ENCODE peak calls at places on chromosomes 7 and 10, in seven cellular contexts. O is GM23338; F is stimulated activated CD8-positive, alpha-beta memory T cell treated with anti-CD3 and anti-CD28 coated beads, Interleukin-15, amount 100 ng/mL, for 24 hours; I is RPMI8226; T is tibial nerve; B is HEK293T; A is adipocyte. D is an unnamed sample.
A peak's percentile ranks its signal among the peaks of the same experiment; 100 is the strongest.

GRCh38 chr7:1843271-1843861 is 173.3 kb downstream of the ELFN1 start:
- DNase-seq in I (no peak), B (no peak), F (no peak), T (peak; percentile 4), A (peak; percentile 85), O (no peak), D (no peak)

GRCh38 chr10:61280303-61280702 is 172.9 kb downstream of the TMEM26 start:
- DNase-seq in T (no peak), B (no peak), F (no peak), I (no peak), A (no peak), O (no peak), D (peak; percentile 56)

GRCh38 chr7:108127461-108127860 is 2.7 kb downstream of the LAMB4 start:
- DNase-seq in B (no peak), O (no peak), T (no peak), A (no peak), I (no peak), F (no peak), D (no peak)

GRCh38 chr10:90435296-90435695 is 422.5 kb downstream of the HTR7 start:
- DNase-seq in I (no peak), B (no peak), T (no peak), A (no peak), O (no peak), F (no peak), D (no peak)

GRCh38 chr10:3848005-3848767 is 63.2 kb upstream of the KLF6 start:
- DNase-seq in B (no peak), O (no peak), T (no peak), F (no peak), I (no peak), A (peak; percentile 52), D (peak; percentile 44)

GRCh38 chr7:91033574-91033973 is 230.7 kb upstream of the FZD1 start:
- DNase-seq in I (no peak), B (no peak), T (no peak), A (no peak), F (no peak), O (no peak), D (no peak)

GRCh38 chr7:11196143-11196542 is 222.5 kb downstream of the PHF14 start:
- DNase-seq in B (no peak), T (no peak), I (no peak), A (no peak), O (no peak), F (no peak), D (no peak)

GRCh38 chr10:131116216-131117005 is 195.1 kb downstream of the TCERG1L start:
- DNase-seq in F (no peak), B (no peak), I (no peak), A (no peak), O (no peak), T (no peak), D (no peak)

GRCh38 chr10:13684252-13684791 is 97.6 kb downstream of the PRPF18 start:
- DNase-seq in B (peak; percentile 22), O (no peak), I (no peak), T (peak; percentile 28), A (peak; percentile 43), F (no peak), D (peak; percentile 79)

GRCh38 chr7:36309301-36309700 is 80.4 kb upstream of the ANLN start:
- DNase-seq in I (no peak), A (no peak), B (no peak), F (no peak), O (no peak), T (no peak), D (no peak)

GRCh38 chr10:74035324-74035723 is 37.4 kb downstream of the VCL start:
- DNase-seq in I (no peak), A (no peak), F (no peak), B (no peak), T (no peak), O (no peak), D (peak; percentile 63)

GRCh38 chr10:116978906-116979305 is 26.1 kb downstream of the SHTN1 start:
- DNase-seq in F (no peak), O (no peak), A (no peak), I (no peak), B (no peak), T (no peak), D (no peak)